ENCODE peak calls at places on chromosome 5, in six cellular contexts. One of them, this sample, is unnamed.

GRCh38 chr5:151151793-151152192 is 5.8 kb downstream of the ANXA6 start:
- DNase-seq in NT2/D1: no peak
- DNase-seq in iPS-NIHi11: no peak
- DNase-seq in NCI-H748 treated with DMSO at 0.1 percent for 48 hours: no peak
- DNase-seq in aorta: no peak
- DNase-seq in D341Med: no peak
- DNase-seq in this sample: no peak

GRCh38 chr5:126195410-126196100 is 227.7 kb upstream of the GRAMD2B start:
- DNase-seq in D341Med: no peak
- DNase-seq in iPS-NIHi11: no peak
- DNase-seq in aorta: no peak
- DNase-seq in NT2/D1: no peak
- DNase-seq in NCI-H748 treated with DMSO at 0.1 percent for 48 hours: no peak
- DNase-seq in this sample: no peak

GRCh38 chr5:172683696-172684464 is 42.8 kb downstream of the NEURL1B start:
- DNase-seq in iPS-NIHi11: peak; percentile 82
- DNase-seq in NT2/D1: no peak
- DNase-seq in aorta: peak; percentile 73
- DNase-seq in NCI-H748 treated with DMSO at 0.1 percent for 48 hours: no peak
- DNase-seq in D341Med: no peak
- DNase-seq in this sample: peak; percentile 56

GRCh38 chr5:125349432-125349831 is 603.0 kb upstream of the ZNF608 start:
- DNase-seq in NT2/D1: peak; percentile 18
- DNase-seq in aorta: no peak
- DNase-seq in iPS-NIHi11: peak; percentile 22
- DNase-seq in NCI-H748 treated with DMSO at 0.1 percent for 48 hours: no peak
- DNase-seq in D341Med: no peak
- DNase-seq in this sample: no peak

GRCh38 chr5:36070687-36071571 is 4.2 kb upstream of the UGT3A2 start:
- DNase-seq in NT2/D1: no peak
- DNase-seq in iPS-NIHi11: no peak
- DNase-seq in aorta: no peak
- DNase-seq in NCI-H748 treated with DMSO at 0.1 percent for 48 hours: no peak
- DNase-seq in D341Med: no peak
- DNase-seq in this sample: no peak

GRCh38 chr5:170380361-170380951 is 8.7 kb downstream of the KCNMB1 start:
- DNase-seq in NT2/D1: no peak
- DNase-seq in iPS-NIHi11: no peak
- DNase-seq in aorta: no peak
- DNase-seq in D341Med: no peak
- DNase-seq in NCI-H748 treated with DMSO at 0.1 percent for 48 hours: no peak
- DNase-seq in this sample: no peak

GRCh38 chr5:132481243-132482211 is 9.0 kb downstream of the IRF1 start:
- DNase-seq in iPS-NIHi11: no peak
- DNase-seq in aorta: peak; percentile 20
- DNase-seq in NCI-H748 treated with DMSO at 0.1 percent for 48 hours: no peak
- DNase-seq in NT2/D1: no peak
- DNase-seq in D341Med: no peak
- DNase-seq in this sample: no peak

GRCh38 chr5:130116431-130116830 is 212.2 kb downstream of the CHSY3 start:
- DNase-seq in aorta: no peak
- DNase-seq in D341Med: no peak
- DNase-seq in iPS-NIHi11: no peak
- DNase-seq in NT2/D1: no peak
- DNase-seq in NCI-H748 treated with DMSO at 0.1 percent for 48 hours: no peak
- DNase-seq in this sample: no peak

GRCh38 chr5:5313081-5313736 is 109.3 kb upstream of the ICE1 start:
- DNase-seq in D341Med: no peak
- DNase-seq in iPS-NIHi11: no peak
- DNase-seq in NCI-H748 treated with DMSO at 0.1 percent for 48 hours: no peak
- DNase-seq in aorta: no peak
- DNase-seq in NT2/D1: no peak
- DNase-seq in this sample: no peak

GRCh38 chr5:98016771-98017170 is 756.7 kb upstream of the RGMB start:
- DNase-seq in NCI-H748 treated with DMSO at 0.1 percent for 48 hours: no peak
- DNase-seq in aorta: no peak
- DNase-seq in D341Med: no peak
- DNase-seq in iPS-NIHi11: no peak
- DNase-seq in NT2/D1: no peak
- DNase-seq in this sample: no peak

GRCh38 chr5:35626108-35626507 is 8.4 kb downstream of the SPEF2 start:
- DNase-seq in iPS-NIHi11: no peak
- DNase-seq in D341Med: no peak
- DNase-seq in NT2/D1: no peak
- DNase-seq in aorta: no peak
- DNase-seq in NCI-H748 treated with DMSO at 0.1 percent for 48 hours: no peak
- DNase-seq in this sample: no peak

GRCh38 chr5:128083033-128083810 is at the start of gene SLC12A2:
- DNase-seq in D341Med: peak; percentile 92
- DNase-seq in NT2/D1: peak; percentile 69
- DNase-seq in NCI-H748 treated with DMSO at 0.1 percent for 48 hours: peak; percentile 78
- DNase-seq in iPS-NIHi11: peak; percentile 90
- DNase-seq in aorta: peak; percentile 96
- DNase-seq in this sample: peak; percentile 85

GRCh38 chr5:143525176-143525575 is 121.7 kb upstream of the NR3C1 start:
- DNase-seq in aorta: no peak
- DNase-seq in D341Med: no peak
- DNase-seq in NT2/D1: no peak
- DNase-seq in iPS-NIHi11: no peak
- DNase-seq in NCI-H748 treated with DMSO at 0.1 percent for 48 hours: no peak
- DNase-seq in this sample: no peak

GRCh38 chr5:173733065-173733824 is 116.8 kb upstream of the BOD1 start:
- DNase-seq in NCI-H748 treated with DMSO at 0.1 percent for 48 hours: no peak
- DNase-seq in aorta: peak; percentile 3
- DNase-seq in NT2/D1: no peak
- DNase-seq in iPS-NIHi11: no peak
- DNase-seq in D341Med: no peak
- DNase-seq in this sample: no peak

GRCh38 chr5:150137168-150137957 is 18.3 kb downstream of the PDGFRB start:
- DNase-seq in NT2/D1: peak; percentile 69
- DNase-seq in iPS-NIHi11: peak; percentile 58
- DNase-seq in aorta: no peak
- DNase-seq in NCI-H748 treated with DMSO at 0.1 percent for 48 hours: no peak
- DNase-seq in D341Med: no peak
- DNase-seq in this sample: no peak

GRCh38 chr5:172451771-172452197 is 2.5 kb downstream of the SH3PXD2B start:
- DNase-seq in aorta: peak; percentile 79
- DNase-seq in NT2/D1: no peak
- DNase-seq in iPS-NIHi11: no peak
- DNase-seq in D341Med: no peak
- DNase-seq in NCI-H748 treated with DMSO at 0.1 percent for 48 hours: no peak
- DNase-seq in this sample: no peak

GRCh38 chr5:68450245-68450852 is 234.8 kb downstream of the PIK3R1 start:
- DNase-seq in aorta: no peak
- DNase-seq in D341Med: no peak
- DNase-seq in NT2/D1: no peak
- DNase-seq in NCI-H748 treated with DMSO at 0.1 percent for 48 hours: no peak
- DNase-seq in iPS-NIHi11: no peak
- DNase-seq in this sample: no peak

GRCh38 chr5:15790446-15791005 is 290.5 kb downstream of the FBXL7 start:
- DNase-seq in iPS-NIHi11: no peak
- DNase-seq in D341Med: no peak
- DNase-seq in aorta: no peak
- DNase-seq in NT2/D1: no peak
- DNase-seq in NCI-H748 treated with DMSO at 0.1 percent for 48 hours: no peak
- DNase-seq in this sample: no peak

GRCh38 chr5:67047616-67048015 is 149.0 kb downstream of the CD180 start:
- DNase-seq in aorta: no peak
- DNase-seq in iPS-NIHi11: no peak
- DNase-seq in D341Med: no peak
- DNase-seq in NCI-H748 treated with DMSO at 0.1 percent for 48 hours: no peak
- DNase-seq in NT2/D1: no peak
- DNase-seq in this sample: no peak

This sample was measured in effector memory CD4-positive, alpha-beta T cell.